ENCODE peak calls at places on chromosomes 11 and 22, in seven cellular contexts. U is GM13976; M is adipocyte; D is stimulated activated effector memory CD8-positive, alpha-beta T cell treated with anti-CD3 and anti-CD28 coated beads, Interleukin-12 subunit alpha, Interleukin-12 subunit beta, amount 100 ng/mL, for 72 hours; B is astrocyte of the cerebellum; I is lower leg skin; H is NT2/D1. T is an unnamed sample.
A peak's percentile ranks its signal among the peaks of the same experiment; 100 is the strongest.

GRCh38 chr22:31148516-31148915 is 8.2 kb upstream of the PLA2G3 start:
- DNase-seq in H (no peak), U (no peak), D (no peak), B (no peak), M (peak; percentile 52), I (no peak), T (no peak)

GRCh38 chr22:19717691-19718254 is 3.5 kb downstream of the SEPTIN5 start:
- DNase-seq in H (no peak), D (peak; percentile 96), M (peak; percentile 89), B (no peak), U (peak; percentile 94), I (peak; percentile 51), T (peak; percentile 68)

GRCh38 chr11:118476676-118477075 is 40.4 kb downstream of the KMT2A start:
- DNase-seq in H (no peak), B (no peak), D (no peak), M (peak; percentile 21), U (no peak), I (no peak), T (no peak)

GRCh38 chr22:49592780-49593501 is 234.7 kb downstream of the BRD1 start:
- DNase-seq in M (no peak), B (no peak), U (no peak), I (no peak), H (no peak), D (no peak), T (no peak)

GRCh38 chr11:47087801-47088200 is 88.9 kb downstream of the ARFGAP2 start:
- DNase-seq in M (no peak), D (no peak), H (no peak), B (no peak), I (no peak), U (no peak), T (no peak)

GRCh38 chr11:128895505-128895904 is 4.3 kb downstream of the KCNJ5 start:
- DNase-seq in D (no peak), U (no peak), I (no peak), H (no peak), B (no peak), M (no peak), T (no peak)

GRCh38 chr22:39292561-39293074 is 26.8 kb downstream of the RPL3 start:
- DNase-seq in I (peak; percentile 91), B (peak; percentile 86), M (peak; percentile 78), U (no peak), H (no peak), D (no peak), T (no peak)

GRCh38 chr11:67434395-67434881 is 3.0 kb downstream of the PTPRCAP start:
- DNase-seq in U (no peak), M (no peak), H (no peak), D (no peak), I (no peak), B (no peak), T (no peak)

GRCh38 chr22:24707477-24707816 is 67.1 kb downstream of the PIWIL3 start:
- DNase-seq in M (no peak), H (no peak), I (no peak), D (no peak), U (no peak), B (no peak), T (no peak)

GRCh38 chr11:100434821-100435641 is 252.1 kb upstream of the ARHGAP42 start:
- DNase-seq in H (no peak), B (no peak), I (no peak), U (no peak), D (no peak), M (no peak), T (no peak)

GRCh38 chr11:122173587-122173986 is 57.6 kb upstream of the BLID start:
- DNase-seq in M (peak; percentile 60), I (no peak), U (no peak), H (no peak), B (no peak), D (no peak), T (no peak)

T was measured in T follicular helper cell.